ENCODE peak calls at places on chromosomes 3 and 15, in seven cellular contexts. S is A549, X is IMR-90, F is HepG2, D is SK-N-SH, Y is H1, N is GM12878. A is an unnamed sample.
A peak's percentile ranks its signal among the peaks of the same experiment; 100 is the strongest.

GRCh38 chr3:52600258-52600657 is 63.9 kb downstream of the UQCC5 start:
- DNase-seq in S (no peak), X (no peak), F (no peak), D (no peak), Y (no peak), N (no peak), A (no peak)

GRCh38 chr3:139312416-139312815 is 31.4 kb upstream of the MRPS22 start:
- DNase-seq in S (no peak), X (no peak), F (no peak), D (no peak), Y (no peak), N (no peak), A (no peak)

GRCh38 chr3:87350367-87351199 is 74.2 kb upstream of the POU1F1 start:
- DNase-seq in S (peak; percentile 43), X (peak; percentile 47), F (peak; percentile 41), D (peak; percentile 46), Y (no peak), N (no peak), A (peak; percentile 48)

GRCh38 chr3:182789371-182789770 is 3.9 kb upstream of the ATP11B start:
- DNase-seq in S (no peak), X (peak; percentile 18), F (no peak), D (no peak), Y (no peak), N (no peak), A (no peak)

GRCh38 chr3:118187221-118187620 is 847.4 kb downstream of the IGSF11 start:
- DNase-seq in S (no peak), X (no peak), F (no peak), D (no peak), Y (no peak), N (no peak), A (no peak)

GRCh38 chr3:88033806-88034205 is 25.0 kb downstream of the CGGBP1 start:
- DNase-seq in S (no peak), X (no peak), F (no peak), D (no peak), Y (no peak), N (no peak), A (no peak)

GRCh38 chr15:57263520-57263919 is 112.8 kb upstream of the CGNL1 start:
- DNase-seq in S (no peak), X (no peak), F (no peak), D (no peak), Y (no peak), N (no peak), A (no peak)

GRCh38 chr3:123633530-123633929 is 48.7 kb upstream of the HACD2 start:
- DNase-seq in S (no peak), X (no peak), F (peak; percentile 37), D (no peak), Y (no peak), N (no peak), A (no peak)

GRCh38 chr15:25787855-25788521 is 75.1 kb downstream of the ATP10A start:
- DNase-seq in S (peak; percentile 48), X (peak; percentile 63), F (peak; percentile 50), D (no peak), Y (no peak), N (no peak), A (no peak)

GRCh38 chr3:69200384-69201068 is 78.1 kb upstream of the LMOD3 start:
- DNase-seq in S (no peak), X (peak; percentile 19), F (peak; percentile 88), D (no peak), Y (no peak), N (no peak), A (peak; percentile 20)

GRCh38 chr3:188286087-188286513 is 132.1 kb downstream of the LPP start:
- DNase-seq in S (no peak), X (peak; percentile 100), F (no peak), D (no peak), Y (no peak), N (no peak), A (no peak)

GRCh38 chr3:185532881-185533280 is 19.5 kb downstream of the LIPH start:
- DNase-seq in S (no peak), X (no peak), F (no peak), D (no peak), Y (no peak), N (no peak), A (no peak)

GRCh38 chr3:108620250-108620649 is 30.7 kb downstream of the DZIP3 start:
- DNase-seq in S (no peak), X (no peak), F (no peak), D (peak; percentile 3), Y (no peak), N (no peak), A (no peak)

GRCh38 chr15:76678766-76679165 is 226.4 kb downstream of the SCAPER start:
- DNase-seq in S (no peak), X (peak; percentile 60), F (no peak), D (no peak), Y (no peak), N (no peak), A (no peak)

GRCh38 chr3:51966016-51966415 is 1.2 kb downstream of the PCBP4 start:
- DNase-seq in S (no peak), X (no peak), F (no peak), D (no peak), Y (no peak), N (no peak), A (no peak)

DNA sequence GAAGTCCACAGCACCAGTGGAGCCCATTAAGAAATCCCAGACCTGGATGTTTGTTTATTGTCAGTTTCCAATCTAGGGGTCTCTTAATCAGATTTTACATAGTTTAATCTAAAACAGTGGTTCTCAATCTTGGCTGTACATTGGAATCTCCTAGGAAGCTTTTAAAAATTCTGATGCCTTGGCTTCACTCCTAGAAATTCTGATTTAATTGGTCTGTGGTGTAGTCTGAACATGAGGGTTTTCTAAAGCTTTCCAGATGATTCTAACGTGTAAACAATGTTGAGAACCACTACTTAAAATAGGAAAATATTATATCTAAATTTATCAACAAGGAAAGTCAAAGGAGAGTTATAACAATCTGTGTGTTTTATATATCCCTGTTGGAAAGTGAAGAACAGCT is 56.5 kb upstream of the SPRED1 start:
- DNase-seq in S (no peak), X (no peak), F (no peak), D (no peak), Y (no peak), N (no peak), A (no peak)
- TF ChIP-seq RFX5 in S (no peak), X (no peak), F (no peak), D (no peak), Y (no peak), N (no peak), A (no peak)

GRCh38 chr15:74793135-74794028 is 11.5 kb downstream of the CSK start:
- DNase-seq in S (no peak), X (no peak), F (no peak), D (no peak), Y (no peak), N (no peak), A (peak; percentile 51)
- TF ChIP-seq RFX5 in S (no peak), X (no peak), F (no peak), D (no peak), Y (no peak), N (no peak), A (no peak)

GRCh38 chr3:124811441-124811840 is 75.7 kb downstream of the ITGB5 start:
- DNase-seq in S (no peak), X (peak; percentile 76), F (no peak), D (no peak), Y (no peak), N (no peak), A (no peak)
- TF ChIP-seq RFX5 in S (no peak), X (no peak), F (no peak), D (no peak), Y (no peak), N (no peak), A (no peak)

GRCh38 chr15:69976366-69976994 is 121.2 kb downstream of the TLE3 start:
- DNase-seq in S (no peak), X (peak; percentile 41), F (peak; percentile 21), D (no peak), Y (no peak), N (no peak), A (peak; percentile 41)
- TF ChIP-seq RFX5 in S (no peak), X (no peak), F (no peak), D (no peak), Y (no peak), N (no peak), A (no peak)

GRCh38 chr3:33075996-33076395 is 20.9 kb downstream of the GLB1 start:
- DNase-seq in S (no peak), X (no peak), F (no peak), D (no peak), Y (no peak), N (no peak), A (no peak)
- TF ChIP-seq RFX5 in S (no peak), X (no peak), F (no peak), D (no peak), Y (no peak), N (no peak), A (no peak)